ENCODE peak calls at places on chromosome 6, in ten cellular contexts. M is substantia nigra; O is NCI-H460; P is Calu3; N is activated naive CD8-positive, alpha-beta T cell treated with anti-CD3 and anti-CD28 coated beads for 36 hours; I is A549; S is activated gamma-delta T cell treated with Interleukin-2 at 50 U/mL for 16 hours; H is cardiac fibroblast; U is nephron progenitor cell; V is esophagus muscularis mucosa. K is an unnamed sample.

GRCh38 chr6:141521440-141521839 is 611.3 kb upstream of the GJE1 start:
- DNase-seq in S (no peak), N (no peak), U (no peak), H (peak; percentile 26), V (no peak), O (no peak), P (no peak), M (no peak), I (no peak), K (no peak)

GRCh38 chr6:31083742-31084354 is 28.5 kb downstream of the C6orf15 start:
- DNase-seq in S (no peak), V (no peak), M (no peak), I (no peak), H (peak; percentile 76), N (peak; percentile 33), U (peak; percentile 65), O (no peak), P (peak; percentile 61), K (no peak)

GRCh38 chr6:123997223-123997622 is 193.6 kb downstream of the NKAIN2 start:
- DNase-seq in V (no peak), H (no peak), P (no peak), S (no peak), O (no peak), N (no peak), M (no peak), I (no peak), U (no peak), K (no peak)

GRCh38 chr6:20404641-20405032 is 3.0 kb downstream of the E2F3 start:
- DNase-seq in V (no peak), S (peak; percentile 61), U (peak; percentile 61), O (peak; percentile 53), I (peak; percentile 57), P (peak; percentile 84), N (peak; percentile 66), H (peak; percentile 78), M (no peak), K (no peak)

GRCh38 chr6:33740204-33740608 is 6.5 kb downstream of the IP6K3 start:
- DNase-seq in S (no peak), O (no peak), I (no peak), H (peak; percentile 32), M (no peak), V (no peak), U (no peak), P (peak; percentile 45), N (no peak), K (peak; percentile 80)

GRCh38 chr6:28719275-28719940 is 193.7 kb downstream of the GPX5 start:
- DNase-seq in S (no peak), N (peak; percentile 44), I (no peak), V (no peak), M (no peak), O (peak; percentile 58), H (no peak), P (peak; percentile 60), U (no peak), K (no peak)

GRCh38 chr6:70280462-70280861 is 22.4 kb downstream of the COL9A1 start:
- DNase-seq in S (no peak), N (no peak), H (no peak), O (no peak), I (no peak), V (no peak), U (no peak), P (peak; percentile 88), M (no peak), K (no peak)

GRCh38 chr6:29968130-29968529 is 25.8 kb downstream of the HLA-A start:
- DNase-seq in O (no peak), M (no peak), S (no peak), U (no peak), P (peak; percentile 57), H (no peak), I (no peak), N (no peak), V (no peak), K (no peak)

GRCh38 chr6:108731229-108731565 is 117.0 kb upstream of the ARMC2 start:
- DNase-seq in N (no peak), O (no peak), U (no peak), M (no peak), V (no peak), P (no peak), H (no peak), I (no peak), S (no peak), K (no peak)

GRCh38 chr6:40845588-40845987 is 193.4 kb downstream of the UNC5CL start:
- DNase-seq in S (no peak), V (no peak), H (peak; percentile 57), M (peak; percentile 2), P (peak; percentile 59), N (peak; percentile 5), O (no peak), I (peak; percentile 15), U (peak; percentile 63), K (peak; percentile 17)

GRCh38 chr6:149080511-149080910 is 237.0 kb upstream of the TAB2 start:
- DNase-seq in I (no peak), U (no peak), P (no peak), H (peak; percentile 31), N (no peak), S (no peak), O (no peak), V (no peak), M (no peak), K (no peak)

GRCh38 chr6:94956910-94957309 is 620.4 kb upstream of the MANEA start:
- DNase-seq in M (no peak), S (no peak), U (no peak), O (no peak), P (no peak), V (no peak), N (no peak), I (no peak), H (no peak), K (no peak)

GRCh38 chr6:131597448-131597847 is 24.4 kb downstream of the ARG1 start:
- DNase-seq in P (no peak), M (no peak), V (no peak), S (no peak), N (no peak), I (no peak), O (no peak), H (peak; percentile 5), U (no peak), K (no peak)

GRCh38 chr6:26087284-26088115 is at the start of gene HFE:
- DNase-seq in O (peak; percentile 16), H (peak; percentile 70), I (peak; percentile 24), M (peak; percentile 41), U (peak; percentile 44), S (no peak), P (peak; percentile 56), V (no peak), N (peak; percentile 35), K (peak; percentile 83)

GRCh38 chr6:62345962-62346689 is 60.1 kb upstream of the KHDRBS2 start:
- DNase-seq in I (no peak), P (no peak), U (no peak), M (no peak), O (no peak), V (no peak), S (no peak), N (no peak), H (no peak), K (no peak)

GRCh38 chr6:38507173-38507572 is 132.6 kb downstream of the BTBD9 start:
- DNase-seq in I (no peak), P (no peak), O (no peak), H (no peak), V (no peak), U (no peak), M (no peak), N (no peak), S (no peak), K (no peak)

GRCh38 chr6:110645685-110646418 is 169.4 kb downstream of the CDK19 start:
- DNase-seq in P (no peak), S (no peak), V (no peak), O (no peak), H (no peak), I (no peak), M (no peak), N (no peak), U (no peak), K (no peak)

GRCh38 chr6:5112065-5112799 is 27.1 kb downstream of the PPP1R3G start:
- DNase-seq in I (no peak), S (no peak), N (no peak), O (no peak), H (peak; percentile 48), U (no peak), V (no peak), M (no peak), P (no peak), K (no peak)

GRCh38 chr6:143872211-143872610 is 7.9 kb downstream of the ZC2HC1B start:
- DNase-seq in S (no peak), M (no peak), U (no peak), I (no peak), H (peak; percentile 4), P (no peak), N (no peak), O (no peak), V (no peak), K (no peak)

GRCh38 chr6:89251976-89252375 is 34.8 kb upstream of the GABRR1 start:
- DNase-seq in M (no peak), V (peak; percentile 92), P (no peak), S (no peak), O (no peak), H (no peak), U (no peak), N (no peak), I (no peak), K (no peak)

GRCh38 chr6:152265651-152266050 is 371.5 kb downstream of the SYNE1 start:
- DNase-seq in I (no peak), U (no peak), O (no peak), P (no peak), M (no peak), N (no peak), V (no peak), H (no peak), S (no peak), K (no peak)

GRCh38 chr6:113994934-113995342 is 24.0 kb upstream of the HDAC2 start:
- DNase-seq in O (peak; percentile 43), U (peak; percentile 42), V (no peak), S (peak; percentile 37), N (no peak), I (peak; percentile 62), M (peak; percentile 47), P (peak; percentile 80), H (peak; percentile 91), K (peak; percentile 81)

GRCh38 chr6:79525272-79526100 is 11.7 kb downstream of the LCA5 start:
- DNase-seq in S (no peak), V (no peak), N (no peak), H (peak; percentile 66), M (no peak), P (peak; percentile 86), U (peak; percentile 8), I (no peak), O (no peak), K (no peak)

GRCh38 chr6:170026272-170027110 is 264.4 kb downstream of the DLL1 start:
- DNase-seq in U (no peak), S (no peak), V (no peak), O (no peak), N (no peak), H (no peak), M (no peak), P (peak; percentile 79), I (no peak), K (no peak)

GRCh38 chr6:139905404-139906052 is 531.1 kb upstream of the CITED2 start:
- DNase-seq in V (no peak), S (no peak), O (no peak), I (no peak), M (no peak), N (no peak), P (no peak), H (no peak), U (no peak), K (no peak)

GRCh38 chr6:148128014-148128730 is 214.5 kb upstream of the SASH1 start:
- DNase-seq in I (no peak), N (no peak), H (no peak), U (no peak), P (no peak), S (no peak), V (no peak), M (no peak), O (no peak), K (no peak)

GRCh38 chr6:49553353-49553752 is 2.9 kb downstream of the C6orf141 start:
- DNase-seq in H (no peak), I (no peak), U (no peak), O (no peak), V (no peak), S (no peak), M (no peak), P (no peak), N (no peak), K (no peak)

K was measured in posterior cingulate gyrus.